ENCODE peak calls at places on chromosomes 12 and 14, in five cellular contexts. D is heart left ventricle, R is uterus, K is upper lobe of left lung, H is IMR-90. N is an unnamed sample.

GRCh38 chr12:65171870-65172269 is 2.5 kb downstream of the LEMD3 start:
- DNase-seq in D (no peak), R (no peak), K (no peak), H (no peak), N (no peak)

GRCh38 chr14:85187521-85187920 is 342.4 kb upstream of the FLRT2 start:
- DNase-seq in D (no peak), R (no peak), K (no peak), H (no peak), N (no peak)

GRCh38 chr14:87084908-87085307 is 908.1 kb downstream of the GALC start:
- DNase-seq in D (no peak), R (no peak), K (no peak), H (no peak), N (no peak)

GRCh38 chr14:23056956-23057756 is at the start of gene CDH24:
- DNase-seq in D (peak; percentile 89), R (peak; percentile 82), K (peak; percentile 74), H (peak; percentile 57), N (peak; percentile 73)

GRCh38 chr12:11756022-11756421 is 106.5 kb downstream of the ETV6 start:
- DNase-seq in D (no peak), R (no peak), K (no peak), H (no peak), N (no peak)

GRCh38 chr14:68978550-68978911 is 571 bp downstream of the ACTN1 start:
- DNase-seq in D (peak; percentile 82), R (peak; percentile 80), K (peak; percentile 72), H (no peak), N (peak; percentile 80)

GRCh38 chr12:49346659-49347306 is at the start of gene DNAJC22:
- DNase-seq in D (no peak), R (no peak), K (peak; percentile 21), H (no peak), N (peak; percentile 22)

GRCh38 chr12:54932691-54933090 is 51.9 kb downstream of the TESPA1 start:
- DNase-seq in D (no peak), R (no peak), K (no peak), H (no peak), N (no peak)

GRCh38 chr12:42003031-42003430 is 141.6 kb downstream of the GXYLT1 start:
- DNase-seq in D (no peak), R (no peak), K (no peak), H (no peak), N (no peak)

GRCh38 chr12:78721906-78722305 is 142.7 kb upstream of the SYT1 start:
- DNase-seq in D (no peak), R (no peak), K (no peak), H (peak; percentile 4), N (no peak)

GRCh38 chr14:101556566-101557320 is 4.6 kb upstream of the DIO3 start:
- DNase-seq in D (peak; percentile 42), R (no peak), K (no peak), H (no peak), N (no peak)

GRCh38 chr12:133129368-133130037 is 571 bp downstream of the ZNF891 start:
- DNase-seq in D (no peak), R (no peak), K (no peak), H (peak; percentile 15), N (peak; percentile 22)

GRCh38 chr12:66103011-66103913 is 27.3 kb downstream of the LLPH start:
- DNase-seq in D (no peak), R (no peak), K (no peak), H (peak; percentile 31), N (no peak)

GRCh38 chr12:96195845-96196451 is 1.8 kb downstream of the ELK3 start:
- DNase-seq in D (peak; percentile 71), R (peak; percentile 27), K (no peak), H (peak; percentile 74), N (no peak)

GRCh38 chr12:62840806-62841205 is 94.1 kb downstream of the PPM1H start:
- DNase-seq in D (no peak), R (no peak), K (no peak), H (no peak), N (no peak)

DNA sequence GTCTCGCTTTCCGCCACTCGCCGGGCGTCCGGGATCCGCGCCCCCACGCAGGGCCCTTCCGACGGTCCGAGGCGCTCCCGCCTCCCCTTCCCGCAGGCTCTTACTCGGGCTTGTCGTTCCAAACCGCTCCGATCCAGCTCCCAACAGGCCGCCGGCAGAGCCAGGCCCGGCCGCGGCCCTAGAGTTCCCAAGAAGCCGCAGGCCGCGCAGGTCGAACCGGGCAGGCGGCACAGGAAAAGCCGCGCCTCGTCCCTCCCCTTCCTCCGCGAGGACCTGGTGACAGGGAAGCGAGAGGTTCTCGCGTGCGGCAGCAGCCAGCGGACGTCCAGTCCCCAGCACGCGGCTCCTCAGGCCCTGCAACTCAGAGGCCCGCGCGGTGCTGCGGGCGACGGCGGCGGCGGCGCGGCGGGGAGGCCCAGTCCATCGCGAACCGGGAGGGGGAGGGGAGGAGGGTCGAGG is 277 bp downstream of the HECTD1 start:
- DNase-seq in D (no peak), R (no peak), K (no peak), H (no peak), N (no peak)
- H3K4me3 ChIP-seq in D (peak overlapping the region; percentile 76), R (peak overlapping the region; percentile 67), K (peak overlapping the region; percentile 73), H (peak overlapping the region; percentile 87), N (peak overlapping the region; percentile 21)

DNA sequence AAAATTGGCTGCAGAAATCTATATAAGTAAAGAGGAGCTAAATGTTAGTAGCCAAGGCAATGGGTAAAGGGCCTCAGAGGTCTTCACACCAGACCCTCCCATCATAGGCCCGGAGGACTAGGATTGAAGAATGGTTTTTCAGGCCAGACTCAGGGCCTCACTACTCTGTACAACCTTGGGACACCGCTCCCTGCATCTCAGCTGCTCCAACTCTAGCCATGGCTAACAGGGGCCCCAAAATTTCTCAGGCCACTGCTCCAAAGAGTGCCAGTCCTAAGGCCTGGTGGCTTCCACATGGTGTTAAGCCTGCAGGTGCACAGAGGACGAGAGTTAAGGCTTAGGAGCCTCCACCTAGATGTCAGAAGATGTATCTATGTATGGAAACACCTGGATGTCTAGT is 155.5 kb upstream of the MGAT4C start:
- DNase-seq in D (no peak), R (no peak), K (no peak), H (no peak), N (no peak)
- TF ChIP-seq POLR2A in D (no peak), R (no peak), K (no peak), H (no peak), N (no peak)

GRCh38 chr12:645563-646071 is 17.6 kb downstream of the NINJ2 start:
- DNase-seq in D (no peak), R (peak; percentile 65), K (no peak), H (peak; percentile 62), N (peak; percentile 30)

GRCh38 chr12:644818-645552 is 18.3 kb downstream of the NINJ2 start:
- DNase-seq in D (no peak), R (no peak), K (no peak), H (no peak), N (no peak)

GRCh38 chr12:642633-643477 is 20.4 kb downstream of the NINJ2 start:
- DNase-seq in D (peak; percentile 93), R (peak; percentile 74), K (peak; percentile 85), H (peak; percentile 34), N (peak; percentile 85)

GRCh38 chr12:643478-644292 is 19.6 kb downstream of the NINJ2 start:
- DNase-seq in D (peak; percentile 56), R (peak; percentile 41), K (no peak), H (no peak), N (no peak)

GRCh38 chr12:644293-644639 is 19.0 kb downstream of the NINJ2 start:
- DNase-seq in D (no peak), R (no peak), K (no peak), H (no peak), N (no peak)
- H3K4me3 ChIP-seq in D (no peak overlapping the region), R (no peak overlapping the region), K (no peak overlapping the region), H (no peak overlapping the region), N (no peak overlapping the region)

GRCh38 chr12:92034858-92035401 is 110.7 kb downstream of the BTG1 start:
- DNase-seq in D (peak; percentile 62), R (peak; percentile 53), K (peak; percentile 73), H (peak; percentile 91), N (peak; percentile 67)
- TF ChIP-seq POLR2A in D (no peak), R (no peak), K (no peak), H (no peak), N (no peak)

GRCh38 chr14:93788307-93788556 is at the start of gene PRIMA1:
- DNase-seq in D (peak; percentile 68), R (no peak), K (no peak), H (no peak), N (no peak)
- H3K4me3 ChIP-seq in D (peak within 1 kb of the TSS; percentile 46), R (peak within 1 kb of the TSS; percentile 57), K (no peak within 1 kb of the TSS), H (no peak within 1 kb of the TSS), N (no peak within 1 kb of the TSS)

DNA sequence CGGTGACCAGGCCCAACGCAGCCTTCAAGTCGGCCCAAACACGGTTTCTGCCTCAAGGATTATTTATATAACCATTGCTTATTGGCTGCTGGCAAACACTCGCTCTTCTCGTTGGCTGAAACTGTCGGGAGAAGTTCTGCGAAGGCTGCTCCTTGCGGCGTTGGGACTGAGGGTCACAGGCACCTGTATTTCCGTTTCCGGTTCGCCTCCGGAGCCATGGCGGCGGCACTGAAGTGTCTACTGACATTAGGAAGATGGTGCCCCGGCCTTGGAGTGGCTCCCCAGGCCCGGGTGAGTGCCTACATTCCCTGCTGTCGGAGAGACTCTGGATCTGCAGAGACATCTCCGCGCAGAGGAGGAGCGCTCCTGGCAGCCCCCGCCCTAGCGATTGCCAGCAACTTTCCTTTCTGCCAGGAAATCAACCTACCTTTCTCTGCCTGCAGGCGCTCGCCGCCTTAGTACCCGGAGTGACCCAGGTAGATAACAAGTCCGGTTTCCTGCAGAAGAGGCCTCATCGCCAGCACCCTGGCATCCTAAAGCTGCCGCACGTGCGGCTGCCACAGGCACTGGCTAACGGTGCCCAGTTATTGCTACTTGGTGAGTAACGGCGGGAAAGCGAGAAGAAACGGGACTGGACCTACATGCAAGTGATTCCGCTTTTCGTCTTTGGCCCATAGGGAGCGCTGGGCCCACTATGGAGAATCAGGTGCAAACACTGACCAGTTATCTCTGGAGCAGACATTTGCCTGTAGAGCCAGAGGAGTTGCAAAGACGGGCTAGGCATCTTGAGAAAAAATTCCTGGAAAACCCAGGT is at the start of gene METTL17:
- DNase-seq in D (peak; percentile 91), R (peak; percentile 91), K (peak; percentile 90), H (peak; percentile 97), N (peak; percentile 96)
- TF ChIP-seq POLR2A in D (no peak), R (peak; percentile 25), K (no peak), H (peak; percentile 42), N (peak; percentile 82)

GRCh38 chr12:93128332-93128707 is 199.2 kb upstream of the EEA1 start:
- DNase-seq in D (no peak), R (no peak), K (peak; percentile 73), H (no peak), N (no peak)
- H3K4me3 ChIP-seq in D (no peak overlapping the region), R (no peak overlapping the region), K (no peak overlapping the region), H (no peak overlapping the region), N (no peak overlapping the region)

GRCh38 chr12:9668141-9669018 is 1.1 kb upstream of the CLEC2D start:
- DNase-seq in D (no peak), R (no peak), K (no peak), H (peak; percentile 33), N (no peak)
- TF ChIP-seq POLR2A in D (no peak), R (no peak), K (no peak), H (no peak), N (no peak)

N was measured in body of pancreas.